ENCODE peak calls at places on chromosomes 1 and 21, in eight cellular contexts. I, C, T, X, G, A, B and M are unnamed samples. For H3K4me1, the result is how much of the 10 kb centered on the place peaks cover.

GRCh38 chr1:199948587-199949280 is 78.8 kb upstream of the NR5A2 start:
- DNase-seq in X (no peak), C (peak), T (no peak), I (no peak), B (no peak), G (no peak), A (no peak), M (no peak)

GRCh38 chr1:9651565-9652378 is at the start of gene PIK3CD:
- DNase-seq in C (peak), T (no peak), X (peak), G (peak), A (peak), B (peak), I (no peak), M (no peak)

GRCh38 chr1:19831441-19831840 is 16.4 kb upstream of the RNF186 start:
- DNase-seq in X (no peak), C (no peak), I (no peak), B (no peak), T (no peak), A (no peak), G (no peak), M (no peak)

GRCh38 chr1:185170291-185170848 is 13.4 kb downstream of the SWT1 start:
- DNase-seq in X (peak), I (no peak), A (peak), C (peak), B (peak), T (no peak), G (peak), M (peak)

GRCh38 chr21:24514081-24514733 is 1093.1 kb downstream of the MRPL39 start:
- DNase-seq in T (no peak), B (no peak), X (no peak), G (no peak), A (no peak), C (no peak), I (no peak), M (no peak)

GRCh38 chr21:33402011-33402979 is 918 bp upstream of the IFNGR2 start:
- DNase-seq in C (peak), G (peak), I (peak), A (no peak), X (no peak), T (peak), B (peak), M (peak)

GRCh38 chr21:42988234-42988965 is 14.0 kb downstream of the PKNOX1 start:
- DNase-seq in T (no peak), I (no peak), G (no peak), B (no peak), A (no peak), X (no peak), C (no peak), M (no peak)

GRCh38 chr21:41821756-41822431 is 55.0 kb upstream of the RIPK4 start:
- DNase-seq in B (no peak), X (no peak), I (no peak), T (peak), A (no peak), G (no peak), C (no peak), M (no peak)

GRCh38 chr1:27658951-27659496 is 13.0 kb downstream of the IFI6 start:
- DNase-seq in G (peak), I (no peak), X (peak), B (peak), A (peak), C (peak), T (peak), M (peak)

GRCh38 chr1:51799372-51799771 is 79.2 kb downstream of the NRDC start:
- DNase-seq in B (no peak), G (no peak), C (no peak), T (no peak), A (no peak), I (no peak), X (no peak), M (no peak)

GRCh38 chr1:206955476-206956312 is 9.4 kb upstream of the PIGR start:
- DNase-seq in C (no peak), A (no peak), I (peak), B (no peak), X (no peak), G (no peak), T (no peak), M (no peak)

GRCh38 chr1:16420719-16421118 is 16.5 kb downstream of the SPATA21 start:
- DNase-seq in B (peak), C (peak), G (no peak), T (no peak), I (no peak), X (peak), A (peak), M (no peak)

GRCh38 chr21:41598561-41599511 is 90.9 kb upstream of the TMPRSS2 start:
- DNase-seq in A (no peak), X (no peak), B (peak), T (no peak), G (no peak), I (peak), C (peak), M (no peak)

GRCh38 chr1:99662581-99663208 is 16.8 kb downstream of the PALMD start:
- DNase-seq in B (no peak), A (no peak), I (no peak), T (peak), C (no peak), X (no peak), G (peak), M (peak)

GRCh38 chr1:89351622-89352311 is 12.1 kb upstream of the GBP6 start:
- DNase-seq in T (no peak), G (no peak), X (no peak), B (no peak), A (no peak), C (no peak), I (no peak), M (no peak)

GRCh38 chr1:227935826-227936225 is 11.9 kb downstream of the WNT9A start:
- DNase-seq in G (no peak), B (no peak), I (no peak), C (no peak), X (no peak), T (peak), A (no peak), M (no peak)

GRCh38 chr1:222829868-222830267 is 15.0 kb downstream of the DISP1 start:
- DNase-seq in A (no peak), G (no peak), I (no peak), B (no peak), C (no peak), X (no peak), T (no peak), M (no peak)

GRCh38 chr1:56934400-56935080 is 31.3 kb downstream of the C8B start:
- DNase-seq in T (no peak), G (no peak), I (no peak), A (no peak), X (no peak), B (no peak), C (no peak), M (no peak)

GRCh38 chr1:184260382-184260781 is 126.4 kb upstream of the C1orf21 start:
- DNase-seq in X (no peak), B (no peak), T (no peak), A (no peak), G (no peak), C (no peak), I (no peak), M (no peak)

GRCh38 chr1:76374111-76374510 is 299.6 kb downstream of the ST6GALNAC3 start:
- DNase-seq in A (no peak), T (no peak), I (no peak), X (no peak), C (no peak), B (no peak), G (no peak), M (no peak)

GRCh38 chr1:23619299-23620188 is 60.2 kb upstream of the ID3 start:
- DNase-seq in C (peak), B (peak), I (peak), X (peak), A (peak), T (no peak), G (peak), M (no peak)

GRCh38 chr1:196078691-196079090 is 529.5 kb downstream of the KCNT2 start:
- DNase-seq in G (no peak), C (no peak), I (no peak), X (no peak), B (no peak), T (no peak), A (no peak), M (no peak)

DNA sequence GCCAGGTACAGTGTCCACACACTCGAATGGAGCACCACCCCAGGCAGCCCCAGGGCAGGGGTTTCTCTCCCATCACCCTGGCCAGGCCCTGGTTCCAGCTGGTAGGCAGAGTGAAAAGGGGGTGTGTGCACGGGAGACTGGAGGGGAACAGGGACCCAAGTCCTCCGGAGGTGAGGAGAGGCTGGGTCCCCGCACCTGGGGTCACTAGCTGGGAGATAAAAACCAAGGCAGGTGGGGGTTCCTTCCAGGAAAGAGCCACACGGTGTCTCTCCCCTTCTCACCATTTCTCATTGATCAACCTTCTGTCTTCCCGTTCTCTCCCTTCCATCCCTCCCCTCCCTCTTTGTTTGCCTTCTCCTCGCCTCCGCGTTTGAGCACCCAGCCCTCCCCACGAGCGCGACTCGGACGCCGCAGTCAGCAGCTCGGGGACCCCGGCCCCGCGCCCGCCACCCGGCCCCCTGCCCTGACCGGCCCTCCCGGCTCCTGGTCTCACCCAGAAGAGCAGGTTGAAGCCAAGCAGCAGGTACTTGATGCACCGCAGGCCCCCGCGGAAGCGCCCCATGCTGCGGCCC is 346 bp downstream of the TSPAN2 start:
- DNase-seq in A (no peak), T (no peak), B (no peak), C (no peak), I (no peak), G (no peak), X (no peak), M (no peak)
- H3K27ac ChIP-seq in A (peak), T (peak), B (peak), C (no peak), I (peak), G (no peak), X (no peak), M (no peak)

DNA sequence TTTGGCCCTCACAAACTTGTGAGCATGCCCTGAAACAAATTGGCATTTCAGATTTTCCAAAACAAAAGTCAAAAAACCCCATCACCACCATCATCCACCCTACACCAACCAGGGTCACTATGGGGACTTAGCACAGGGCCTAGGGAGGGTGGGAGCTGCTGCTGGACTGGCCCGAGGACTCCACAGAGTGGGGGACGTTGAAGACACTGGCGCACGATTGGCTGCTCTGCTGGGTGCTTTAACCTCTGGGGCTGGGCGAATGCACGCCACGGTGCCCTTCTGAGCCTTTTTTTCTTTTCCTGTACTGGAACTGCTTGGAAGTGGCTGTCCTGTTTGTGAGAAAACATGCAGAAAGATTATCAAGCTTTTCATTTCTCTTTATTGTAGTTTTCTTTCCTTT is 92.8 kb downstream of the CD247 start:
- DNase-seq in A (no peak), B (no peak), C (no peak), G (peak), X (no peak), I (no peak), T (no peak), M (no peak)
- H3K4me1 ChIP-seq in A (under half), B (under half), C (under half), G (under half), X (under half), I (under half), T (under half), M (under half)

GRCh38 chr1:55127827-55128343 is 87.3 kb downstream of the USP24 start:
- DNase-seq in G (no peak), B (no peak), T (no peak), C (no peak), X (no peak), I (no peak), A (no peak), M (no peak)
- H3K4me3 ChIP-seq in G (no peak), B (no peak), T (no peak), C (no peak), X (no peak), I (no peak), A (no peak), M (no peak)

DNA sequence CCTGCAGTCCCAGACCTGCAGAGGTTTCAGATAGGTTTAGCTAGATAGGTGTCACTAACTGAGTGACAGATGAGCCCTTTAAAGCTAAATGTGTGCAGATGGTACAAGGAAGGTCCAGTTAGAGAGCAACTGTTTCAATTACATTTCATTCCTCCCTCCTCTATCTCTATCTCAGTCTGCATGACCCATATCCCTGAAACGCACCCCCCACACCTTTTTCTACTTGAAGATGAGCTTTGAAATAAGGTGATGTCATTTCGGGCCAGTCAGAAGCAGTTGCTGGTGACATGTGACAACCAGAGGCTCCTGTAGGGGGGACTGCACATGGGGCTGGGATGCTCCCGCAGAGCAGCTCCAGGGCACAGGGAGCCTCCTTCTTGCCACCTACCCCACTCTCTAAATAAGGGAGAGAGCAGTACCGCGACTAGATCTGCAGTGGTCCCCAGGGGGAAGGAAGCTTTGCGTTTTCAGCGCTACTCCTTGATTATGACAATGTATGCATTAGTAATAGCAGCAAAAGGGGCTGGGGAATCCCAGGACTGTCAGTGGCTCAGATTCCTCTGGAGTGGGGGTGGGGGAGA is 4.3 kb downstream of the ATP8B2 start:
- DNase-seq in A (no peak), T (no peak), G (no peak), X (no peak), I (no peak), B (no peak), C (no peak), M (no peak)
- H3K27ac ChIP-seq in A (peak), T (peak), G (no peak), X (peak), I (peak), B (peak), C (no peak), M (peak)

DNA sequence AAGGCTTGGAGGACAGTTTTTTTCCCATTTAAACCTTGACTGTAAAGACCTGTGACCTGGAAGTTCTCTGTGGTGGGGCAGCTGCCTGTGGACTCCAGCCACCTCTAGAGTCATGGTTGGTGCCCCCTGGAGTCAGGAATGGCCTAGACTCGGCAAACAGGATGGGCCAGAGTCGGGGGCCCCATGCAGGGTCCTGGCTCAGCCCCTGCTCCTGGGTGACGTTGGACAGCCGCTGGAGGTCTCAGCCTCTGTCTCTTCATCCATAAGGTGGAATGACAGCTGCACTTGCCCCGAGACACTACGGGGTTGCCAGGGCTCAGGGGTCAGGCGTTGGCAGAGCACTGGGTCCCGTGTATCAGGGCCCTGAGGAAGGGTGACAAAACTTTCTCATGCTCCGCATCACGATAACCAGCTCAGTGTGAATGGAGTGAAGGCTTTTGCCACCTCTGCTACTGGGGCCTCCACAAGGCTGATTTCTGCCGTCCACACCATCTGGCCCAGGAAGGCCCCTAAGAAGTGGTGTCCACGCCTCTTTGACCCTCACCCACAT is 58.5 kb upstream of the TTC34 start:
- DNase-seq in X (no peak), I (no peak), T (no peak), C (no peak), B (no peak), G (no peak), A (no peak), M (no peak)
- H3K4me1 ChIP-seq in X (under half), I (under half), T (under half), C (under half), B (under half), G (under half), A (under half), M (under half)

DNA sequence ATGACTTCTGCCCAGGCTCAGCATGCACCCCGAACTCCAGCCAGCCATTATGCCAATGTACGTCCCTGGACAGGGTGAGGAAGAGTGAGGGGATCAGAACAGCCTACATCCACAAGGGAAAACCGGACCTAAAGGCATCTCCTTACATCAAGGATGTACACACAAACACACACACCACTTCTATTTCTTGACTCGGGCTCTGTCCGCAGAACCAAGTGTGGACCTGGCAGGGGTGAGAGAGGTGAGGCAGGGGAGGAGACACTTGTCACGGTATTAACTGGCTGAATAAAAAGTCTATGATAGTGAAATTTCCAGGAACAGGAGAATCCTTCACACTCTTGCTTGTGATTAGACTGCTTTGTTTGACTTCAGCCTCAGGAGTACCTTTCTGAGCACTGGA is 2.3 kb downstream of the LMOD1 start:
- DNase-seq in C (no peak), X (no peak), I (no peak), T (no peak), B (no peak), G (no peak), A (no peak), M (no peak)
- H3K4me3 ChIP-seq in C (no peak), X (no peak), I (peak), T (peak), B (peak), G (no peak), A (no peak), M (no peak)